ENCODE peak calls at places on chromosomes 7 and 10, in six cellular contexts. One of them, this sample, is unnamed.
A peak's percentile ranks its signal among the peaks of the same experiment; 100 is the strongest.

GRCh38 chr10:12051241-12051640 is 8.6 kb upstream of the UPF2 start:
- DNase-seq in lung: no peak
- DNase-seq in left ventricle myocardium inferior: no peak
- DNase-seq in HCT116: no peak
- DNase-seq in left lung: no peak
- DNase-seq in WTC11: no peak
- DNase-seq in this sample: no peak

GRCh38 chr10:38127812-38128211 is 33.7 kb downstream of the ZNF37A start:
- DNase-seq in lung: no peak
- DNase-seq in left ventricle myocardium inferior: no peak
- DNase-seq in HCT116: no peak
- DNase-seq in left lung: no peak
- DNase-seq in WTC11: no peak
- DNase-seq in this sample: no peak

GRCh38 chr10:113939212-113939860 is 84.9 kb downstream of the NHLRC2 start:
- DNase-seq in lung: peak; percentile 7
- DNase-seq in left ventricle myocardium inferior: no peak
- DNase-seq in HCT116: no peak
- DNase-seq in left lung: no peak
- DNase-seq in WTC11: no peak
- DNase-seq in this sample: no peak

GRCh38 chr7:101402081-101402779 is 39.6 kb downstream of the COL26A1 start:
- DNase-seq in lung: no peak
- DNase-seq in left ventricle myocardium inferior: no peak
- DNase-seq in HCT116: no peak
- DNase-seq in left lung: no peak
- DNase-seq in WTC11: peak; percentile 83
- DNase-seq in this sample: no peak

GRCh38 chr10:129761981-129762956 is 201.8 kb downstream of the EBF3 start:
- DNase-seq in lung: no peak
- DNase-seq in left ventricle myocardium inferior: no peak
- DNase-seq in HCT116: no peak
- DNase-seq in left lung: peak; percentile 49
- DNase-seq in WTC11: no peak
- DNase-seq in this sample: no peak

GRCh38 chr10:77392851-77393250 is 244.8 kb downstream of the KCNMA1 start:
- DNase-seq in lung: peak; percentile 60
- DNase-seq in left ventricle myocardium inferior: no peak
- DNase-seq in HCT116: peak; percentile 50
- DNase-seq in left lung: no peak
- DNase-seq in WTC11: no peak
- DNase-seq in this sample: no peak

GRCh38 chr7:18505870-18506460 is 10.4 kb downstream of the HDAC9 start:
- DNase-seq in lung: no peak
- DNase-seq in left ventricle myocardium inferior: no peak
- DNase-seq in HCT116: no peak
- DNase-seq in left lung: no peak
- DNase-seq in WTC11: no peak
- DNase-seq in this sample: no peak

GRCh38 chr10:3568983-3569382 is 216.0 kb downstream of the KLF6 start:
- DNase-seq in lung: no peak
- DNase-seq in left ventricle myocardium inferior: no peak
- DNase-seq in HCT116: no peak
- DNase-seq in left lung: no peak
- DNase-seq in WTC11: no peak
- DNase-seq in this sample: no peak

GRCh38 chr7:158495780-158496179 is 91.8 kb downstream of the PTPRN2 start:
- DNase-seq in lung: no peak
- DNase-seq in left ventricle myocardium inferior: no peak
- DNase-seq in HCT116: peak; percentile 8
- DNase-seq in left lung: no peak
- DNase-seq in WTC11: peak; percentile 59
- DNase-seq in this sample: no peak

GRCh38 chr10:22460101-22460500 is 114.8 kb downstream of the SPAG6 start:
- DNase-seq in lung: no peak
- DNase-seq in left ventricle myocardium inferior: no peak
- DNase-seq in HCT116: no peak
- DNase-seq in left lung: no peak
- DNase-seq in WTC11: no peak
- DNase-seq in this sample: no peak

GRCh38 chr10:71621263-71621751 is 98.3 kb downstream of the C10orf105 start:
- DNase-seq in lung: peak; percentile 52
- DNase-seq in left ventricle myocardium inferior: no peak
- DNase-seq in HCT116: no peak
- DNase-seq in left lung: peak; percentile 30
- DNase-seq in WTC11: peak; percentile 31
- DNase-seq in this sample: peak; percentile 87

GRCh38 chr10:121216721-121217181 is 365.6 kb downstream of the WDR11 start:
- DNase-seq in lung: no peak
- DNase-seq in left ventricle myocardium inferior: peak; percentile 15
- DNase-seq in HCT116: no peak
- DNase-seq in left lung: no peak
- DNase-seq in WTC11: no peak
- DNase-seq in this sample: peak; percentile 79

GRCh38 chr7:94239661-94240234 is 154.9 kb upstream of the COL1A2 start:
- DNase-seq in lung: peak; percentile 59
- DNase-seq in left ventricle myocardium inferior: peak; percentile 27
- DNase-seq in HCT116: no peak
- DNase-seq in left lung: peak; percentile 78
- DNase-seq in WTC11: peak; percentile 15
- DNase-seq in this sample: no peak

GRCh38 chr10:119517235-119518141 is 25.0 kb downstream of the RGS10 start:
- DNase-seq in lung: no peak
- DNase-seq in left ventricle myocardium inferior: no peak
- DNase-seq in HCT116: no peak
- DNase-seq in left lung: no peak
- DNase-seq in WTC11: no peak
- DNase-seq in this sample: no peak

GRCh38 chr7:69598487-69599148 is 343 bp downstream of the AUTS2 start:
- DNase-seq in lung: no peak
- DNase-seq in left ventricle myocardium inferior: no peak
- DNase-seq in HCT116: no peak
- DNase-seq in left lung: peak; percentile 76
- DNase-seq in WTC11: peak; percentile 31
- DNase-seq in this sample: peak; percentile 76

GRCh38 chr7:25031432-25031831 is 51.5 kb upstream of the OSBPL3 start:
- DNase-seq in lung: no peak
- DNase-seq in left ventricle myocardium inferior: no peak
- DNase-seq in HCT116: no peak
- DNase-seq in left lung: no peak
- DNase-seq in WTC11: peak; percentile 15
- DNase-seq in this sample: no peak

GRCh38 chr10:122307669-122308486 is 36.8 kb downstream of the BTBD16 start:
- DNase-seq in lung: peak; percentile 48
- DNase-seq in left ventricle myocardium inferior: peak; percentile 71
- DNase-seq in HCT116: peak; percentile 97
- DNase-seq in left lung: no peak
- DNase-seq in WTC11: no peak
- DNase-seq in this sample: peak; percentile 95

GRCh38 chr10:31896972-31897384 is 31.7 kb downstream of the ARHGAP12 start:
- DNase-seq in lung: no peak
- DNase-seq in left ventricle myocardium inferior: no peak
- DNase-seq in HCT116: peak; percentile 48
- DNase-seq in left lung: no peak
- DNase-seq in WTC11: no peak
- DNase-seq in this sample: no peak

GRCh38 chr10:69180525-69181204 is 631 bp downstream of the SUPV3L1 start:
- DNase-seq in lung: no peak
- DNase-seq in left ventricle myocardium inferior: no peak
- DNase-seq in HCT116: no peak
- DNase-seq in left lung: peak; percentile 84
- DNase-seq in WTC11: no peak
- DNase-seq in this sample: no peak

GRCh38 chr7:70693690-70694356 is 438.1 kb upstream of the GALNT17 start:
- DNase-seq in lung: peak; percentile 68
- DNase-seq in left ventricle myocardium inferior: peak; percentile 83
- DNase-seq in HCT116: no peak
- DNase-seq in left lung: peak; percentile 90
- DNase-seq in WTC11: peak; percentile 54
- DNase-seq in this sample: peak; percentile 77
- TF ChIP-seq CTCF in lung: no peak
- TF ChIP-seq CTCF in left ventricle myocardium inferior: peak; percentile 53
- TF ChIP-seq CTCF in HCT116: no peak
- TF ChIP-seq CTCF in left lung: no peak
- TF ChIP-seq CTCF in WTC11: no peak
- TF ChIP-seq CTCF in this sample: no peak

DNA sequence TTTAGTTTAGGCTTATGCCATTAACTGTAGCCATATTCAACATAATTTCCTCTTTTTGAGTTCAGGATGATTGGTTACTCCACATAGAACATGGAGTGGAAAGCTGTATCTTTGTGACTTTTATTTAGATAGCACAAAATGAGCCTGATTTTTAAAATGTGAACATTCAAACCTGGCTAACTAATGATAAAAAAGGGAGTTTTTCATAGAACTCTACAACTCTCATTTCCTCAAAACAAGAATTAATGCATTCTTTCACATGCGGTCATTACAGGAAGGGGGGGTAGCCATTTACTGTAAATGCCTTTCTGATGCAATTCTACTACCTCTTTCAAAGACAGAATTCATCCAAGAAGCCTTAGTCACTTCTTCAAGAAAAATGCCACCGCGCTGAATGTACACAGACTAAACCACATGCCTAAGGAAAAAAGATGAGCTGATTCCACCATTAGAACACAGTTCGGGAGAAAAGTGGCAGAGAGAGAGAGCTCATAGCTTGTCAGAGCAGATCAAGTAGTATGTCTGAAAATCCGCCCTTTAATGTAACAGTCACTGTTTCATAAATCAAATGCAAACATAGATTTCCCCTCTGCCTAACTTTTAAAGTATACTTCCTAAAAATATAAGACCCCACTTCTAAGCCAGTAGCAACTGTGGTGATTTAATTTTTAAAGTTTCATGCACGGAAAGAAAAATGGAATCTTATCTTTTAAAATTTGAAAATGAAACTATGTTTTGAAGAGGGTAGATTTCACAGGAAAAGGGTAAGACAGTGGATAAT is 226.4 kb upstream of the KLF14 start:
- DNase-seq in lung: peak; percentile 38
- DNase-seq in left ventricle myocardium inferior: no peak
- DNase-seq in HCT116: peak; percentile 87
- DNase-seq in left lung: no peak
- DNase-seq in WTC11: no peak
- DNase-seq in this sample: no peak
- TF ChIP-seq CTCF in lung: no peak
- TF ChIP-seq CTCF in left ventricle myocardium inferior: no peak
- TF ChIP-seq CTCF in HCT116: no peak
- TF ChIP-seq CTCF in left lung: no peak
- TF ChIP-seq CTCF in WTC11: no peak
- TF ChIP-seq CTCF in this sample: no peak

DNA sequence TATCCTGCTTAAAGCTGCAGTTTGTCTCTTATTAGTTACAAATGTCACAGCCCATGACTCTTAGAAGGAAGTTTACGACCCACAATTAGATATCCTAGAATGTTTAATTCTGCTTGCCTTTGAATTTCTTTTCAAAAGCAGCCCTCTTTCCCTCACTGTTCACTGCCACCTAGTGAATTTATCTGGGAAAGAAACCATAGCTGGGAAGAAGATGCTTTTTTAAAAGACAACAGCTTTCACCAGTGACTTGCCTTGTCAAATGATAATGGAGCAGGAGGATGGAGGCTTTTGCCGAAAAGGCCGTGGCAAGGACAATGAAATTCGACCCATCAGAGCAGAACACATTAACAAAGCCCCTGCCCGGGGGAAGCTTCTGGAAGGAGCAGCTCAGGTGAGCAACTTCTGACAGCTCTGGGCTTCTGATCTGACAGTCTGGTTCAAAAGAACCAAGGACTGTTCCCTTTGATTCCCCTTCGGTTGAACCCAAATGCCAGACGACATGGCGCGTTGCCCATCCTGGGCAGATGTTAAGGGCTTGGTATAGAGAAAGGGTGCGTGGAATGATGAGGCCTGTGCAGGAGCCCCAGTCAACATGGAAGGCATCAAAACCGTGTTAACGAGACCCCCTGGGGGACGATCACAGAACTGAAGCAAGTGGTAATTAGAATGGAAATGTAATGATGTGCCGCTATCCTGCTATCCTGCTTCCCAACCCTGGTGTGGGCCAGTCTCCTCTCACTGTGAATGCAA is 236.8 kb downstream of the FRMD4A start:
- DNase-seq in lung: no peak
- DNase-seq in left ventricle myocardium inferior: no peak
- DNase-seq in HCT116: no peak
- DNase-seq in left lung: no peak
- DNase-seq in WTC11: peak; percentile 63
- DNase-seq in this sample: no peak
- TF ChIP-seq CTCF in lung: no peak
- TF ChIP-seq CTCF in left ventricle myocardium inferior: peak; percentile 73
- TF ChIP-seq CTCF in HCT116: peak; percentile 14
- TF ChIP-seq CTCF in left lung: peak; percentile 31
- TF ChIP-seq CTCF in WTC11: no peak
- TF ChIP-seq CTCF in this sample: peak; percentile 19

GRCh38 chr7:38681882-38682281 is 50.7 kb upstream of the AMPH start:
- DNase-seq in lung: no peak
- DNase-seq in left ventricle myocardium inferior: no peak
- DNase-seq in HCT116: no peak
- DNase-seq in left lung: no peak
- DNase-seq in WTC11: no peak
- DNase-seq in this sample: no peak

GRCh38 chr7:38675500-38676106 is 44.4 kb upstream of the AMPH start:
- DNase-seq in lung: no peak
- DNase-seq in left ventricle myocardium inferior: no peak
- DNase-seq in HCT116: no peak
- DNase-seq in left lung: no peak
- DNase-seq in WTC11: no peak
- DNase-seq in this sample: no peak

GRCh38 chr7:38679419-38679818 is 48.2 kb upstream of the AMPH start:
- DNase-seq in lung: no peak
- DNase-seq in left ventricle myocardium inferior: no peak
- DNase-seq in HCT116: no peak
- DNase-seq in left lung: no peak
- DNase-seq in WTC11: no peak
- DNase-seq in this sample: no peak

GRCh38 chr7:38682602-38683001 is 51.4 kb upstream of the AMPH start:
- DNase-seq in lung: no peak
- DNase-seq in left ventricle myocardium inferior: no peak
- DNase-seq in HCT116: no peak
- DNase-seq in left lung: no peak
- DNase-seq in WTC11: no peak
- DNase-seq in this sample: no peak

DNA sequence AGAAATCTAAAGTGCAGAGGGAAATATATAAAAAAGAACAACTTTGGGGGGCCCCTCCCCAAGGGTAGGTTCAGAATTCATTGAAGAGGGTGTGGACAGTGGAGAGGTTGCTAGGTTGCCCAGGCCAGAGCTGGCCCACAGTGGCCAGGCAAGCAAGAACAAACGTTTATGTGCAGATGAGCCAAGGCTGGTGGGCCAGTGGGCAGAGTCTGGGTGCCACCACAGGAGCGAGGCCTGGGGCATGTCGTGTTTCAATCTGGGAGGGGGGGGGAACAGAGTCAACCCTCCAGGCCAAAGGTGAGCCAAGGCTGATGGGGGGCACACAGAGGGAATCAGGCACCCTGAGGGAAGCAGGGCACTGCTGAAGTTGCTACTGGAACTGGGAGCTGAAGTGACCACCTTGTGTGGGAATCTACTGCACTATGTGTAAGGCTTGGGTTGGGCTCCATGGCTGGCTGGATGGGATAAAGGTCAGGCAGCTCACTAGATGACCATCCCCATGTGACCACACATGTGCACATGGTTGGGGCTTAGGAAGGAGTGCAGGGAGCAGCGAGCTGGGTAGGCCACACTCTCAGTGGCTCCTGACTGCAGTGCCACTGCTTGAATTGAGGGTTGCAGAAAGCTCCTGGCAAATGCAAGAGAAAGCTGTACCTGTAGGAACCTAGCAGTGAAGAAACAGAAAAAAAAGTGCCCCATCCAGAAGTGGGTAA is 47.3 kb upstream of the AMPH start:
- DNase-seq in lung: no peak
- DNase-seq in left ventricle myocardium inferior: no peak
- DNase-seq in HCT116: no peak
- DNase-seq in left lung: no peak
- DNase-seq in WTC11: no peak
- DNase-seq in this sample: no peak
- TF ChIP-seq CTCF in lung: no peak
- TF ChIP-seq CTCF in left ventricle myocardium inferior: no peak
- TF ChIP-seq CTCF in HCT116: no peak
- TF ChIP-seq CTCF in left lung: no peak
- TF ChIP-seq CTCF in WTC11: no peak
- TF ChIP-seq CTCF in this sample: no peak

This sample was measured in sigmoid colon.